ENCODE peak calls at places on chromosomes 2 and 18, in ten cellular contexts. One of them, this sample, is unnamed.

GRCh38 chr2:65103013-65103720 is 26.7 kb downstream of the RAB1A start:
- DNase-seq in mesenchymal stem cell: no peak
- DNase-seq in neural progenitor cell: peak; percentile 14
- DNase-seq in IMR-90: no peak
- DNase-seq in fibroblast of lung: no peak
- DNase-seq in K562: no peak
- DNase-seq in GM23248: no peak
- DNase-seq in MM.1S: no peak
- DNase-seq in Karpas-422: no peak
- DNase-seq in PC-3: peak; percentile 4
- DNase-seq in this sample: no peak

GRCh38 chr2:61750624-61751023 is 103.2 kb downstream of the FAM161A start:
- DNase-seq in K562: no peak
- DNase-seq in neural progenitor cell: no peak
- DNase-seq in MM.1S: no peak
- DNase-seq in GM23248: peak; percentile 52
- DNase-seq in mesenchymal stem cell: peak; percentile 29
- DNase-seq in PC-3: no peak
- DNase-seq in IMR-90: peak; percentile 78
- DNase-seq in Karpas-422: no peak
- DNase-seq in fibroblast of lung: peak; percentile 74
- DNase-seq in this sample: no peak

GRCh38 chr2:68122680-68122964 is 35.1 kb upstream of the PNO1 start:
- DNase-seq in GM23248: no peak
- DNase-seq in PC-3: no peak
- DNase-seq in fibroblast of lung: no peak
- DNase-seq in MM.1S: no peak
- DNase-seq in Karpas-422: no peak
- DNase-seq in K562: no peak
- DNase-seq in neural progenitor cell: no peak
- DNase-seq in mesenchymal stem cell: no peak
- DNase-seq in IMR-90: no peak
- DNase-seq in this sample: no peak

GRCh38 chr18:79452190-79452990 is 56.7 kb downstream of the NFATC1 start:
- DNase-seq in IMR-90: no peak
- DNase-seq in mesenchymal stem cell: no peak
- DNase-seq in fibroblast of lung: peak; percentile 65
- DNase-seq in Karpas-422: no peak
- DNase-seq in K562: no peak
- DNase-seq in MM.1S: no peak
- DNase-seq in GM23248: no peak
- DNase-seq in neural progenitor cell: no peak
- DNase-seq in PC-3: no peak
- DNase-seq in this sample: no peak

GRCh38 chr2:162401871-162402270 is 57.9 kb downstream of the GCA start:
- DNase-seq in GM23248: no peak
- DNase-seq in PC-3: no peak
- DNase-seq in IMR-90: no peak
- DNase-seq in Karpas-422: no peak
- DNase-seq in K562: no peak
- DNase-seq in MM.1S: no peak
- DNase-seq in mesenchymal stem cell: no peak
- DNase-seq in fibroblast of lung: no peak
- DNase-seq in neural progenitor cell: no peak
- DNase-seq in this sample: no peak

GRCh38 chr2:48901015-48901343 is 145.5 kb upstream of the LHCGR start:
- DNase-seq in Karpas-422: no peak
- DNase-seq in neural progenitor cell: no peak
- DNase-seq in GM23248: no peak
- DNase-seq in PC-3: no peak
- DNase-seq in K562: no peak
- DNase-seq in fibroblast of lung: no peak
- DNase-seq in IMR-90: no peak
- DNase-seq in MM.1S: peak; percentile 61
- DNase-seq in mesenchymal stem cell: no peak
- DNase-seq in this sample: no peak

GRCh38 chr2:101517753-101518152 is 42.8 kb upstream of the RFX8 start:
- DNase-seq in neural progenitor cell: no peak
- DNase-seq in PC-3: peak; percentile 72
- DNase-seq in GM23248: peak; percentile 81
- DNase-seq in Karpas-422: no peak
- DNase-seq in mesenchymal stem cell: peak; percentile 74
- DNase-seq in MM.1S: no peak
- DNase-seq in IMR-90: peak; percentile 65
- DNase-seq in K562: no peak
- DNase-seq in fibroblast of lung: peak; percentile 82
- DNase-seq in this sample: no peak

GRCh38 chr2:27959496-27959895 is 69.0 kb downstream of the BABAM2 start:
- DNase-seq in GM23248: peak; percentile 56
- DNase-seq in PC-3: peak; percentile 49
- DNase-seq in IMR-90: peak; percentile 50
- DNase-seq in fibroblast of lung: peak; percentile 70
- DNase-seq in MM.1S: no peak
- DNase-seq in neural progenitor cell: no peak
- DNase-seq in K562: no peak
- DNase-seq in Karpas-422: no peak
- DNase-seq in mesenchymal stem cell: peak; percentile 58
- DNase-seq in this sample: no peak

GRCh38 chr2:18625563-18625962 is 36.2 kb upstream of the NT5C1B start:
- DNase-seq in GM23248: peak; percentile 18
- DNase-seq in neural progenitor cell: no peak
- DNase-seq in fibroblast of lung: no peak
- DNase-seq in Karpas-422: no peak
- DNase-seq in mesenchymal stem cell: no peak
- DNase-seq in K562: no peak
- DNase-seq in MM.1S: no peak
- DNase-seq in PC-3: no peak
- DNase-seq in IMR-90: no peak
- DNase-seq in this sample: no peak

GRCh38 chr2:111617804-111618576 is 266.0 kb downstream of the ANAPC1 start:
- DNase-seq in fibroblast of lung: no peak
- DNase-seq in IMR-90: no peak
- DNase-seq in MM.1S: no peak
- DNase-seq in mesenchymal stem cell: no peak
- DNase-seq in K562: no peak
- DNase-seq in neural progenitor cell: no peak
- DNase-seq in PC-3: no peak
- DNase-seq in GM23248: peak; percentile 73
- DNase-seq in Karpas-422: no peak
- DNase-seq in this sample: no peak

GRCh38 chr2:145350011-145350410 is 830.1 kb upstream of the ZEB2 start:
- DNase-seq in K562: no peak
- DNase-seq in PC-3: peak; percentile 55
- DNase-seq in fibroblast of lung: peak; percentile 87
- DNase-seq in neural progenitor cell: no peak
- DNase-seq in mesenchymal stem cell: peak; percentile 47
- DNase-seq in IMR-90: peak; percentile 81
- DNase-seq in GM23248: peak; percentile 84
- DNase-seq in Karpas-422: no peak
- DNase-seq in MM.1S: no peak
- DNase-seq in this sample: no peak

GRCh38 chr18:5508821-5509220 is 35.0 kb downstream of the EPB41L3 start:
- DNase-seq in neural progenitor cell: no peak
- DNase-seq in PC-3: no peak
- DNase-seq in IMR-90: no peak
- DNase-seq in Karpas-422: no peak
- DNase-seq in MM.1S: no peak
- DNase-seq in GM23248: peak; percentile 33
- DNase-seq in mesenchymal stem cell: no peak
- DNase-seq in fibroblast of lung: no peak
- DNase-seq in K562: no peak
- DNase-seq in this sample: no peak

GRCh38 chr2:19754907-19755306 is 146.9 kb downstream of the TTC32 start:
- DNase-seq in fibroblast of lung: peak; percentile 60
- DNase-seq in K562: no peak
- DNase-seq in IMR-90: no peak
- DNase-seq in mesenchymal stem cell: no peak
- DNase-seq in MM.1S: no peak
- DNase-seq in neural progenitor cell: no peak
- DNase-seq in PC-3: no peak
- DNase-seq in GM23248: peak; percentile 37
- DNase-seq in Karpas-422: no peak
- DNase-seq in this sample: no peak

GRCh38 chr2:159230145-159230877 is 56.2 kb downstream of the WDSUB1 start:
- DNase-seq in mesenchymal stem cell: no peak
- DNase-seq in MM.1S: no peak
- DNase-seq in Karpas-422: no peak
- DNase-seq in fibroblast of lung: no peak
- DNase-seq in K562: no peak
- DNase-seq in PC-3: no peak
- DNase-seq in neural progenitor cell: no peak
- DNase-seq in GM23248: no peak
- DNase-seq in IMR-90: no peak
- DNase-seq in this sample: no peak

GRCh38 chr18:9918016-9918680 is 4.3 kb downstream of the VAPA start:
- DNase-seq in fibroblast of lung: peak; percentile 59
- DNase-seq in IMR-90: peak; percentile 47
- DNase-seq in GM23248: peak; percentile 56
- DNase-seq in PC-3: peak; percentile 67
- DNase-seq in neural progenitor cell: no peak
- DNase-seq in Karpas-422: no peak
- DNase-seq in K562: no peak
- DNase-seq in mesenchymal stem cell: peak; percentile 49
- DNase-seq in MM.1S: no peak
- DNase-seq in this sample: peak; percentile 31

GRCh38 chr18:76968073-76968472 is 145.7 kb downstream of the ZNF236 start:
- DNase-seq in fibroblast of lung: no peak
- DNase-seq in mesenchymal stem cell: no peak
- DNase-seq in MM.1S: no peak
- DNase-seq in GM23248: no peak
- DNase-seq in PC-3: no peak
- DNase-seq in IMR-90: no peak
- DNase-seq in K562: no peak
- DNase-seq in neural progenitor cell: peak; percentile 48
- DNase-seq in Karpas-422: no peak
- DNase-seq in this sample: peak; percentile 47

GRCh38 chr18:58392336-58393000 is 236.4 kb downstream of the ALPK2 start:
- DNase-seq in MM.1S: no peak
- DNase-seq in K562: no peak
- DNase-seq in mesenchymal stem cell: no peak
- DNase-seq in PC-3: no peak
- DNase-seq in GM23248: peak; percentile 71
- DNase-seq in fibroblast of lung: peak; percentile 93
- DNase-seq in IMR-90: peak; percentile 49
- DNase-seq in neural progenitor cell: peak; percentile 32
- DNase-seq in Karpas-422: no peak
- DNase-seq in this sample: peak; percentile 41
- H3K4me2 ChIP-seq in MM.1S: no peak overlapping the region
- H3K4me2 ChIP-seq in K562: no peak overlapping the region
- H3K4me2 ChIP-seq in mesenchymal stem cell: no peak overlapping the region
- H3K4me2 ChIP-seq in PC-3: no peak overlapping the region
- H3K4me2 ChIP-seq in GM23248: no peak overlapping the region
- H3K4me2 ChIP-seq in fibroblast of lung: no peak overlapping the region
- H3K4me2 ChIP-seq in IMR-90: no peak overlapping the region
- H3K4me2 ChIP-seq in neural progenitor cell: no peak overlapping the region
- H3K4me2 ChIP-seq in Karpas-422: no peak overlapping the region
- H3K4me2 ChIP-seq in this sample: no peak overlapping the region

GRCh38 chr2:128970332-128971116 is 651.9 kb upstream of the HS6ST1 start:
- DNase-seq in GM23248: no peak
- DNase-seq in MM.1S: no peak
- DNase-seq in IMR-90: no peak
- DNase-seq in mesenchymal stem cell: no peak
- DNase-seq in fibroblast of lung: no peak
- DNase-seq in K562: no peak
- DNase-seq in Karpas-422: no peak
- DNase-seq in neural progenitor cell: no peak
- DNase-seq in PC-3: no peak
- DNase-seq in this sample: no peak

GRCh38 chr2:128973566-128973965 is 654.9 kb upstream of the HS6ST1 start:
- DNase-seq in PC-3: no peak
- DNase-seq in GM23248: no peak
- DNase-seq in Karpas-422: no peak
- DNase-seq in K562: no peak
- DNase-seq in MM.1S: no peak
- DNase-seq in IMR-90: no peak
- DNase-seq in mesenchymal stem cell: no peak
- DNase-seq in neural progenitor cell: no peak
- DNase-seq in fibroblast of lung: no peak
- DNase-seq in this sample: no peak

GRCh38 chr2:128967666-128968065 is 649.0 kb upstream of the HS6ST1 start:
- DNase-seq in GM23248: no peak
- DNase-seq in IMR-90: no peak
- DNase-seq in Karpas-422: no peak
- DNase-seq in K562: no peak
- DNase-seq in MM.1S: no peak
- DNase-seq in neural progenitor cell: no peak
- DNase-seq in fibroblast of lung: no peak
- DNase-seq in PC-3: no peak
- DNase-seq in mesenchymal stem cell: no peak
- DNase-seq in this sample: no peak
- H3K9ac ChIP-seq in GM23248: no peak overlapping the region
- H3K9ac ChIP-seq in IMR-90: no peak overlapping the region
- H3K9ac ChIP-seq in Karpas-422: no peak overlapping the region
- H3K9ac ChIP-seq in K562: no peak overlapping the region
- H3K9ac ChIP-seq in MM.1S: no peak overlapping the region
- H3K9ac ChIP-seq in neural progenitor cell: no peak overlapping the region
- H3K9ac ChIP-seq in fibroblast of lung: no peak overlapping the region
- H3K9ac ChIP-seq in PC-3: no peak overlapping the region
- H3K9ac ChIP-seq in mesenchymal stem cell: no peak overlapping the region
- H3K9ac ChIP-seq in this sample: no peak overlapping the region

GRCh38 chr18:50545936-50546335 is 14.0 kb upstream of the MAPK4 start:
- DNase-seq in PC-3: no peak
- DNase-seq in Karpas-422: no peak
- DNase-seq in neural progenitor cell: no peak
- DNase-seq in K562: no peak
- DNase-seq in MM.1S: no peak
- DNase-seq in GM23248: no peak
- DNase-seq in fibroblast of lung: no peak
- DNase-seq in IMR-90: no peak
- DNase-seq in mesenchymal stem cell: no peak
- DNase-seq in this sample: no peak

GRCh38 chr18:50548160-50548559 is 11.7 kb upstream of the MAPK4 start:
- DNase-seq in K562: no peak
- DNase-seq in fibroblast of lung: no peak
- DNase-seq in Karpas-422: no peak
- DNase-seq in IMR-90: no peak
- DNase-seq in mesenchymal stem cell: no peak
- DNase-seq in MM.1S: no peak
- DNase-seq in neural progenitor cell: no peak
- DNase-seq in GM23248: no peak
- DNase-seq in PC-3: no peak
- DNase-seq in this sample: no peak
- H3K4me3 ChIP-seq in K562: no peak overlapping the region
- H3K4me3 ChIP-seq in fibroblast of lung: no peak overlapping the region
- H3K4me3 ChIP-seq in Karpas-422: no peak overlapping the region
- H3K4me3 ChIP-seq in IMR-90: no peak overlapping the region
- H3K4me3 ChIP-seq in mesenchymal stem cell: no peak overlapping the region
- H3K4me3 ChIP-seq in MM.1S: no peak overlapping the region
- H3K4me3 ChIP-seq in neural progenitor cell: no peak overlapping the region
- H3K4me3 ChIP-seq in GM23248: no peak overlapping the region
- H3K4me3 ChIP-seq in PC-3: no peak overlapping the region
- H3K4me3 ChIP-seq in this sample: no peak overlapping the region

DNA sequence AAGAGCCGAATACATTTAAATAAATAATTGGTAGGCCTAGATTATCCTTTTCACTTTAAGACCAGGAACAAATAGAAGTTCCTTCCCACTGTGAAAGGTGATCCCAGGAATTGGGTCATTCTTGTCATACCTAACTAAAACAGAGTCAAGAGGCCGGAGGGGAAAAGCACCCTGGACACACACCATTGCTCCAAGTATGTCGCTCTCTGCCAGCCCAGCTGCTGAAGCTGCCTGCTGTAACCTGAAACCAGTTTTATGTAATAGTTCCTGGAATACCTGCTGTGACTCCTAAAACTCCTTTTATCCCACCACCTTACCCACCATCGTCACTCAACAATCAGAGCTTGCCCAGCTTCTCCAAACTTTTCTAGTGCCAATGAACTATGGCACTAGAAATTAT is 217.1 kb downstream of the PTPRM start:
- DNase-seq in K562: no peak
- DNase-seq in MM.1S: no peak
- DNase-seq in GM23248: no peak
- DNase-seq in neural progenitor cell: peak; percentile 9
- DNase-seq in PC-3: no peak
- DNase-seq in mesenchymal stem cell: no peak
- DNase-seq in Karpas-422: no peak
- DNase-seq in IMR-90: no peak
- DNase-seq in fibroblast of lung: peak; percentile 21
- DNase-seq in this sample: peak; percentile 30
- H3K4me2 ChIP-seq in K562: no peak overlapping the region
- H3K4me2 ChIP-seq in MM.1S: no peak overlapping the region
- H3K4me2 ChIP-seq in GM23248: no peak overlapping the region
- H3K4me2 ChIP-seq in neural progenitor cell: no peak overlapping the region
- H3K4me2 ChIP-seq in PC-3: no peak overlapping the region
- H3K4me2 ChIP-seq in mesenchymal stem cell: no peak overlapping the region
- H3K4me2 ChIP-seq in Karpas-422: no peak overlapping the region
- H3K4me2 ChIP-seq in IMR-90: no peak overlapping the region
- H3K4me2 ChIP-seq in fibroblast of lung: no peak overlapping the region
- H3K4me2 ChIP-seq in this sample: no peak overlapping the region